ENCODE peak calls at places on chromosomes 3 and 15, in six cellular contexts. A is GM12878, F is HCT116, O is HepG2, K is K562, I is upper lobe of left lung. Q is an unnamed sample.

GRCh38 chr3:11050666-11051323 is 58.2 kb downstream of the SLC6A1 start:
- ATAC-seq in O (no peak), A (no peak), I (no peak), F (no peak), K (no peak), Q (no peak)

GRCh38 chr15:71451080-71451479 is 335.8 kb downstream of the THSD4 start:
- ATAC-seq in O (no peak), A (no peak), I (no peak), K (no peak), F (no peak), Q (no peak)

GRCh38 chr3:170507063-170507462 is 78.8 kb downstream of the SLC7A14 start:
- ATAC-seq in K (no peak), F (no peak), A (no peak), I (no peak), O (no peak), Q (no peak)

GRCh38 chr15:80159811-80160569 is 7.2 kb downstream of the FAH start:
- ATAC-seq in A (peak), O (no peak), I (peak), F (no peak), K (no peak), Q (no peak)

GRCh38 chr3:194961555-194961954 is 275.9 kb downstream of the FAM43A start:
- ATAC-seq in A (no peak), F (no peak), I (no peak), O (no peak), K (no peak), Q (no peak)

GRCh38 chr15:84749111-84749991 is 959 bp downstream of the ZNF592 start:
- ATAC-seq in O (peak), I (peak), K (peak), F (peak), A (peak), Q (no peak)

GRCh38 chr3:144028798-144029411 is 57.3 kb downstream of the DIPK2A start:
- ATAC-seq in I (peak), K (no peak), F (no peak), O (no peak), A (peak), Q (peak)

GRCh38 chr3:134222835-134223234 is 27.8 kb downstream of the RYK start:
- ATAC-seq in A (no peak), I (no peak), F (no peak), K (no peak), O (no peak), Q (no peak)

GRCh38 chr3:55481067-55481917 is 5.8 kb downstream of the WNT5A start:
- ATAC-seq in A (no peak), O (no peak), K (no peak), I (no peak), F (no peak), Q (peak)

GRCh38 chr3:161296814-161297213 is 74.5 kb downstream of the SPTSSB start:
- ATAC-seq in F (no peak), O (no peak), K (no peak), I (no peak), A (no peak), Q (no peak)

GRCh38 chr3:55380561-55380960 is 106.5 kb downstream of the WNT5A start:
- ATAC-seq in F (no peak), A (no peak), I (no peak), O (no peak), K (no peak), Q (no peak)

GRCh38 chr3:129058441-129059194 is 2.0 kb upstream of the GP9 start:
- ATAC-seq in K (no peak), O (no peak), I (no peak), F (no peak), A (peak), Q (no peak)

GRCh38 chr3:49378249-49378899 is 20.2 kb upstream of the GPX1 start:
- ATAC-seq in K (no peak), F (peak), A (no peak), O (peak), I (peak), Q (peak)

GRCh38 chr3:52210550-52211046 is 12.6 kb downstream of the ALAS1 start:
- ATAC-seq in A (no peak), I (peak), O (peak), K (peak), F (no peak), Q (no peak)

DNA sequence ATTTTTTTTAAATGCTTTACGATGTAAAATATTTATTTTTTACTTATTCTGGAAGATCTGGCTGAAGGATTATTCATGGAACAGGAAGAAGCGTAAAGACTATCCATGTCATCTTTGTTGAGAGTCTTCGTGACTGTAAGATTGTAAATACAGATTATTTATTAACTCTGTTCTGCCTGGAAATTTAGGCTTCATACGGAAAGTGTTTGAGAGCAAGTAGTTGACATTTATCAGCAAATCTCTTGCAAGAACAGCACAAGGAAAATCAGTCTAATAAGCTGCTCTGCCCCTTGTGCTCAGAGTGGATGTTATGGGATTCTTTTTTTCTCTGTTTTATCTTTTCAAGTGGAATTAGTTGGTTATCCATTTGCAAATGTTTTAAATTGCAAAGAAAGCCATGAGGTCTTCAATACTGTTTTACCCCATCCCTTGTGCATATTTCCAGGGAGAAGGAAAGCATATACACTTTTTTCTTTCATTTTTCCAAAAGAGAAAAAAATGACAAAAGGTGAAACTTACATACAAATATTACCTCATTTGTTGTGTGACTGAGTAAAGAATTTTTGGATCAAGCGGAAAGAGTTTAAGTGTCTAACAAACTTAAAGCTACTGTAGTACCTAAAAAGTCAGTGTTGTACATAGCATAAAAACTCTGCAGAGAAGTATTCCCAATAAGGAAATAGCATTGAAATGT is 15.6 kb downstream of the THBS1 start:
- ATAC-seq in A (no peak), K (no peak), I (no peak), O (no peak), F (no peak), Q (no peak)
- TF ChIP-seq POLR2A in A (no peak), K (no peak), I (no peak), O (no peak), F (no peak), Q (no peak)

GRCh38 chr15:94031072-94031471 is 200.3 kb upstream of the MCTP2 start:
- ATAC-seq in K (no peak), O (no peak), F (no peak), I (no peak), A (no peak), Q (no peak)
- TF ChIP-seq POLR2AphosphoS5 in K (no peak), O (no peak), F (no peak), I (no peak), A (no peak), Q (peak)

DNA sequence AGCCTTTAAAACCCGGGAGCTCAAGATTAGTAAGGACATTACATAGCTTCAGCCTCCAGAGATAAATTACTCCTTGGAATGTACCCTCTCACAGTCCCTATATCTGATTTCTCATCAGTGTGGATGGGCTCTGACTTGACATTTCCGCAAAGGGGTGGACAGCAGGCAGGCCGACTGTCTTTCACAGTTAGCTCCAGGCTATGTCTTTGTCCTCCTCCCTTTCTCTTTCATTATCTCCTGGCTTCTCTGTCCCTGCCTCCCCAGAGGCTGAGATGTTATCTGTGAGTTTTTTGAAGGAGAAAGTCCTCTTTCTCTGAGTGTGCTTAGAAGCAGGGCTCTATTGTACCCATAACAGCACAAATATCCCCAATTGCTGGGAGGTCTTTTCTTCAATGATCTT is 776.3 kb downstream of the AGBL1 start:
- ATAC-seq in I (no peak), O (no peak), K (no peak), F (no peak), A (no peak), Q (no peak)
- TF ChIP-seq POLR2A in I (no peak), O (no peak), K (no peak), F (no peak), A (no peak), Q (no peak)

GRCh38 chr3:117979466-117979865 is 1055.2 kb downstream of the IGSF11 start:
- ATAC-seq in I (no peak), K (no peak), A (no peak), O (no peak), F (no peak), Q (no peak)
- TF ChIP-seq POLR2AphosphoS5 in I (no peak), K (no peak), A (no peak), O (no peak), F (no peak), Q (no peak)

DNA sequence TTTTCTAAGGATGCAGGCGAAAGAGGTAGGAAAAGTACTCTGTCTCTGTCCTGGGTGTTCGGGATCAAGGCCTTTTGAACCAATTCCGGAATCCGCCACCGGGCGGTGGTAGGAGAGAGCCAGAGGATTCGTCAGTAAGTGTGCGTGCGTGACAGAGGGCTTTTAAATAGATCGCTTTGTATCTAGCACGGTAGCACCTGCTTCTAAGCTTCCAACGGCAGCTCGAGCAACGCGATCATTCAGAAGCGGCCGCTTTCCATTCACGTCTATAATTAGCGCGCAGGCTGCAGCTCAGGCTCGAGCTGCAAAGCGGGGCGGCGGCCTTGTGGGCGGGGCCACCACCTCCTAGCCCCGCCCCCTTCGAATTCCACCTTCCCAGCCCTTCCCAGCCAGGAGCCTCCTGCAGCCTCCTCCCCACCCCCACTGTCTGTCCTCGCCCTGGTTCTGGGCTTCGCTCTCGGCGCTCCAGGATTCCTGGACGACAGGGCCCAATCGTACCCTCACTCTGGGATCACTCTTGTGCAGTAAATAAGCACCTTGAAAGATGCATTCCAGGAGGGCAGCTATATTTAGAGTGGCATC is 224.3 kb upstream of the TPRG1 start:
- ATAC-seq in A (no peak), F (peak), O (peak), I (peak), K (peak), Q (peak)
- TF ChIP-seq POLR2A in A (no peak), F (peak), O (no peak), I (peak), K (no peak), Q (peak)

DNA sequence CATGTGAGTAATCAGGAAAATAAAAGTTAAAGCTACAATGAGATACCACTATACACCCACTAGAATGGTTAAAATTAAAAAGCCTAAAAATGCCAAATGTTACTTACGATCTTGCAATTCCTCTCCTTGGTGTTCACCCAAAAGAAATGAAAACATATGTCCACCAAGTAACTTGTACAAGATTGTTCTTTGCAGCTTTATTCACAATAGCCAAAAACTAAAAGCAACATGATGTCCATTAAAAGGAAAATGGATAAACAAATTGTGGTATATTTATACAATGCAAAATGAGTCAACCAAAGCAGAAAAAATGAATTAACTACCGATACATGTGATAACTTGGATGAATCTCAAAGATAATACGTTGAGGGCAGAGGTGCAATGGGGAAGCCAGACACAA is 301.5 kb upstream of the THBS1 start:
- ATAC-seq in A (no peak), K (no peak), F (no peak), O (no peak), I (no peak), Q (no peak)
- TF ChIP-seq POLR2AphosphoS5 in A (no peak), K (no peak), F (no peak), O (no peak), I (no peak), Q (no peak)

Q was measured in gastroesophageal sphincter.